ENCODE peak calls at places on chromosomes 6 and 20, in five cellular contexts. J is MM.1S; X is stimulated activated CD8-positive, alpha-beta memory T cell treated with anti-CD3 and anti-CD28 coated beads, Interleukin-7, amount 100 ng/mL, for 1 hour; F is A673; A is AG08395. H is an unnamed sample.

GRCh38 chr6:168125429-168126001 is 46.5 kb upstream of the FRMD1 start:
- DNase-seq in J (no peak), X (no peak), F (no peak), A (no peak), H (no peak)

GRCh38 chr20:11267131-11267761 is 593.4 kb upstream of the JAG1 start:
- DNase-seq in J (no peak), X (no peak), F (peak), A (peak), H (peak)

GRCh38 chr6:16769131-16769985 is 8.1 kb upstream of the ATXN1 start:
- DNase-seq in J (no peak), X (peak), F (peak), A (peak), H (no peak)

GRCh38 chr20:916825-917224 is 691 bp upstream of the ANGPT4 start:
- DNase-seq in J (no peak), X (no peak), F (no peak), A (no peak), H (no peak)

GRCh38 chr6:54419885-54420284 is 111.6 kb downstream of the TINAG start:
- DNase-seq in J (no peak), X (no peak), F (peak), A (peak), H (no peak)

GRCh38 chr6:139644821-139645220 is 270.4 kb upstream of the CITED2 start:
- DNase-seq in J (no peak), X (no peak), F (no peak), A (peak), H (no peak)

GRCh38 chr6:108948252-108948651 is 100.0 kb downstream of the ARMC2 start:
- DNase-seq in J (no peak), X (no peak), F (no peak), A (no peak), H (peak)

GRCh38 chr20:63232235-63233060 is 3.3 kb upstream of the BIRC7 start:
- DNase-seq in J (no peak), X (no peak), F (no peak), A (peak), H (no peak)

GRCh38 chr6:144321839-144322591 is 36.9 kb downstream of the UTRN start:
- DNase-seq in J (no peak), X (no peak), F (no peak), A (peak), H (no peak)

GRCh38 chr6:135261872-135262725 is 81.0 kb downstream of the MYB start:
- DNase-seq in J (no peak), X (no peak), F (no peak), A (no peak), H (no peak)

GRCh38 chr6:80449756-80450155 is 343.3 kb downstream of the BCKDHB start:
- DNase-seq in J (no peak), X (no peak), F (no peak), A (no peak), H (no peak)

GRCh38 chr6:111618407-111618806 is 12.7 kb upstream of the TRAF3IP2 start:
- DNase-seq in J (no peak), X (no peak), F (no peak), A (no peak), H (no peak)

GRCh38 chr6:163536770-163537169 is 122.3 kb downstream of the QKI start:
- DNase-seq in J (no peak), X (no peak), F (peak), A (no peak), H (no peak)

GRCh38 chr6:74578339-74578738 is 627.5 kb downstream of the COL12A1 start:
- DNase-seq in J (no peak), X (no peak), F (peak), A (peak), H (no peak)

GRCh38 chr20:63448050-63448449 is 24.4 kb downstream of the KCNQ2 start:
- DNase-seq in J (no peak), X (no peak), F (no peak), A (no peak), H (no peak)

GRCh38 chr6:157066781-157067491 is 256.4 kb downstream of the TMEM242 start:
- DNase-seq in J (no peak), X (no peak), F (no peak), A (peak), H (no peak)

GRCh38 chr20:4068708-4069107 is 53.4 kb upstream of the RNF24 start:
- DNase-seq in J (no peak), X (no peak), F (no peak), A (no peak), H (no peak)